ENCODE peak calls at places on chromosomes 11 and 22, in six cellular contexts. Q is GM12865, Y is mucosa of gallbladder, P is stromal cell of bone marrow, F is NCI-H1105 treated with DMSO at 0.1 percent for 48 hours, X is left colon. T is an unnamed sample.

GRCh38 chr11:70574725-70575347 is 176.5 kb downstream of the CTTN start:
- DNase-seq in Q (no peak), Y (no peak), P (no peak), F (no peak), X (no peak), T (no peak)

GRCh38 chr11:10771457-10771856 is 20.4 kb downstream of the CTR9 start:
- DNase-seq in Q (no peak), Y (no peak), P (no peak), F (no peak), X (no peak), T (no peak)

GRCh38 chr11:129143335-129143734 is 48.8 kb downstream of the ARHGAP32 start:
- DNase-seq in Q (no peak), Y (peak), P (peak), F (no peak), X (peak), T (peak)

GRCh38 chr11:117950320-117950719 is 21.1 kb upstream of the TMPRSS13 start:
- DNase-seq in Q (no peak), Y (peak), P (no peak), F (no peak), X (peak), T (no peak)

GRCh38 chr11:45809456-45810395 is 4.8 kb downstream of the SLC35C1 start:
- DNase-seq in Q (no peak), Y (no peak), P (no peak), F (no peak), X (no peak), T (no peak)

GRCh38 chr11:95279921-95280861 is 49.2 kb upstream of the SESN3 start:
- DNase-seq in Q (no peak), Y (no peak), P (no peak), F (no peak), X (no peak), T (no peak)

GRCh38 chr22:27381960-27382742 is 419.4 kb downstream of the MN1 start:
- DNase-seq in Q (no peak), Y (peak), P (no peak), F (no peak), X (no peak), T (no peak)

GRCh38 chr11:112748713-112749481 is 212.3 kb upstream of the NCAM1 start:
- DNase-seq in Q (no peak), Y (no peak), P (no peak), F (no peak), X (no peak), T (no peak)

GRCh38 chr11:84498016-84498415 is 1129.1 kb downstream of the DLG2 start:
- DNase-seq in Q (no peak), Y (no peak), P (peak), F (no peak), X (no peak), T (peak)

GRCh38 chr11:2923446-2924375 is 5.5 kb downstream of the PHLDA2 start:
- DNase-seq in Q (no peak), Y (no peak), P (no peak), F (no peak), X (no peak), T (no peak)

GRCh38 chr22:44995282-44995597 is 14.6 kb downstream of the PHF21B start:
- DNase-seq in Q (no peak), Y (no peak), P (no peak), F (no peak), X (no peak), T (no peak)

GRCh38 chr11:117828641-117829368 is 4.3 kb upstream of the FXYD2 start:
- DNase-seq in Q (peak), Y (peak), P (no peak), F (no peak), X (peak), T (peak)

GRCh38 chr22:30309981-30310672 is 16.6 kb downstream of the TBC1D10A start:
- DNase-seq in Q (peak), Y (peak), P (no peak), F (no peak), X (peak), T (no peak)

GRCh38 chr22:49565516-49565855 is 262.2 kb downstream of the BRD1 start:
- DNase-seq in Q (no peak), Y (no peak), P (no peak), F (no peak), X (no peak), T (no peak)

GRCh38 chr11:45264839-45265515 is 21.2 kb downstream of the SYT13 start:
- DNase-seq in Q (no peak), Y (no peak), P (peak), F (no peak), X (peak), T (peak)

GRCh38 chr11:70312401-70313357 is 42.2 kb downstream of the PPFIA1 start:
- DNase-seq in Q (no peak), Y (peak), P (no peak), F (no peak), X (no peak), T (no peak)

GRCh38 chr11:18313985-18314763 is 7.8 kb downstream of the HPS5 start:
- DNase-seq in Q (no peak), Y (no peak), P (no peak), F (no peak), X (no peak), T (peak)

GRCh38 chr11:98207086-98207485 is 813.7 kb upstream of the CNTN5 start:
- DNase-seq in Q (no peak), Y (no peak), P (no peak), F (no peak), X (no peak), T (no peak)

GRCh38 chr11:42098075-42098474 is 638.6 kb upstream of the LRRC4C start:
- DNase-seq in Q (no peak), Y (no peak), P (no peak), F (no peak), X (no peak), T (no peak)

T was measured in LHCN-M2.